ENCODE peak calls at places on chromosomes 12 and 14, in nine cellular contexts. Z is vagina, A is upper lobe of left lung, W is HepG2, H is K562, M is HCT116, X is endothelial cell of umbilical vein, K is breast epithelium, S is sigmoid colon. E is an unnamed sample.
A peak's percentile ranks its signal among the peaks of the same experiment; 100 is the strongest.

GRCh38 chr14:56189306-56189705 is 71.1 kb downstream of the PELI2 start:
- DNase-seq in Z (no peak), A (no peak), W (no peak), H (no peak), M (no peak), X (peak; percentile 79), K (no peak), S (no peak), E (no peak)

GRCh38 chr12:121513464-121514183 is 67.2 kb downstream of the KDM2B start:
- DNase-seq in Z (no peak), A (no peak), W (peak; percentile 78), H (peak; percentile 86), M (peak; percentile 64), X (no peak), K (no peak), S (no peak), E (peak; percentile 49)

GRCh38 chr12:42855362-42855950 is 265.9 kb upstream of the PRICKLE1 start:
- DNase-seq in Z (no peak), A (no peak), W (no peak), H (peak; percentile 0), M (no peak), X (no peak), K (no peak), S (no peak), E (no peak)

GRCh38 chr12:87469295-87469694 is 559.9 kb downstream of the C12orf50 start:
- DNase-seq in Z (no peak), A (no peak), W (no peak), H (no peak), M (no peak), X (no peak), K (no peak), S (no peak), E (no peak)

GRCh38 chr12:46473634-46474201 is 101.1 kb upstream of the SLC38A2 start:
- DNase-seq in Z (no peak), A (no peak), W (peak; percentile 95), H (peak; percentile 57), M (peak; percentile 87), X (peak; percentile 98), K (peak; percentile 40), S (peak; percentile 81), E (peak; percentile 71)

GRCh38 chr12:54386781-54387467 is 2.4 kb upstream of the ZNF385A start:
- DNase-seq in Z (no peak), A (no peak), W (no peak), H (peak; percentile 53), M (no peak), X (no peak), K (no peak), S (no peak), E (no peak)

GRCh38 chr14:64388533-64389243 is 535 bp downstream of the MTHFD1 start:
- DNase-seq in Z (no peak), A (no peak), W (peak; percentile 4), H (peak; percentile 11), M (no peak), X (no peak), K (no peak), S (no peak), E (peak; percentile 38)

GRCh38 chr12:94219622-94220302 is 71.4 kb downstream of the PLXNC1 start:
- DNase-seq in Z (no peak), A (no peak), W (no peak), H (peak; percentile 32), M (no peak), X (no peak), K (no peak), S (no peak), E (no peak)

DNA sequence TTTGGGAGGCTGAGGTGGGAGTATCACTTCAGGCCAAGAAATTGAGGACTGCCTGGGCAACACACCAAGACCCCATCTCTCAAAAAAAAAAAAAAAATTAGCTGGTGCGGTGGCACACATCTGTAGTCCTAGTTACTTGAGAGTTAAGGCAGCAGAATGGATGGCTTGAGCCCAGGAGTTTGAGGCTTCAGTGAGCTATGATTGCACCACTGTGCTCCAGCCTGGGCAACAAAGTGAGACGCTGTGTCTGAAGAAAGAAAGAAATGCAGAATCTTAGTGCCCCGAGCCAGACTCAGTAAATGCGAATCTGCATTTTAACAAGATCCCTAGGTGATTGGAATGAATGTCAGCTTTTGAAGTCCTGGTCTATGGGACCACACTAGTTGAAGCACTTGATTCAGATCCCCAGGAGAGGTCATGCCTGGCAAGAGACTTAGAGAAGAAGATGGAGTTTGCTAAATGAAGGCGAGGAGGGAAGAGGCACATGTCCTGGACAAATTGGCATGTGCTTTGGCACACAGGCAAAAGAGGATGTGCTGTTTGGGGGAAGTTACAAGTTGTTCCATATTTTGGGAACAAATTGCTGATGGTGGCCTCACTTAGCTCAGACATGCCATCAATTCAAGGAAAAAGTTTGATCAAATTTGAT is 56.6 kb downstream of the DRAM1 start:
- DNase-seq in Z (no peak), A (no peak), W (no peak), H (no peak), M (no peak), X (no peak), K (no peak), S (no peak), E (no peak)
- TF ChIP-seq POLR2AphosphoS5 in Z (no peak), A (no peak), W (no peak), H (no peak), M (no peak), X (no peak), K (no peak), S (no peak), E (no peak)

GRCh38 chr12:130879212-130879686 is 7.4 kb downstream of the RAN start:
- DNase-seq in Z (no peak), A (peak; percentile 31), W (no peak), H (peak; percentile 32), M (no peak), X (no peak), K (no peak), S (peak; percentile 61), E (no peak)

GRCh38 chr12:130877333-130877732 is 5.5 kb downstream of the RAN start:
- DNase-seq in Z (no peak), A (no peak), W (no peak), H (no peak), M (no peak), X (no peak), K (no peak), S (no peak), E (no peak)

GRCh38 chr12:130876758-130877157 is 4.9 kb downstream of the RAN start:
- DNase-seq in Z (no peak), A (no peak), W (no peak), H (no peak), M (no peak), X (no peak), K (no peak), S (peak; percentile 7), E (no peak)

GRCh38 chr12:130879781-130880389 is 8.0 kb downstream of the RAN start:
- DNase-seq in Z (no peak), A (no peak), W (no peak), H (no peak), M (no peak), X (no peak), K (no peak), S (peak; percentile 47), E (no peak)

DNA sequence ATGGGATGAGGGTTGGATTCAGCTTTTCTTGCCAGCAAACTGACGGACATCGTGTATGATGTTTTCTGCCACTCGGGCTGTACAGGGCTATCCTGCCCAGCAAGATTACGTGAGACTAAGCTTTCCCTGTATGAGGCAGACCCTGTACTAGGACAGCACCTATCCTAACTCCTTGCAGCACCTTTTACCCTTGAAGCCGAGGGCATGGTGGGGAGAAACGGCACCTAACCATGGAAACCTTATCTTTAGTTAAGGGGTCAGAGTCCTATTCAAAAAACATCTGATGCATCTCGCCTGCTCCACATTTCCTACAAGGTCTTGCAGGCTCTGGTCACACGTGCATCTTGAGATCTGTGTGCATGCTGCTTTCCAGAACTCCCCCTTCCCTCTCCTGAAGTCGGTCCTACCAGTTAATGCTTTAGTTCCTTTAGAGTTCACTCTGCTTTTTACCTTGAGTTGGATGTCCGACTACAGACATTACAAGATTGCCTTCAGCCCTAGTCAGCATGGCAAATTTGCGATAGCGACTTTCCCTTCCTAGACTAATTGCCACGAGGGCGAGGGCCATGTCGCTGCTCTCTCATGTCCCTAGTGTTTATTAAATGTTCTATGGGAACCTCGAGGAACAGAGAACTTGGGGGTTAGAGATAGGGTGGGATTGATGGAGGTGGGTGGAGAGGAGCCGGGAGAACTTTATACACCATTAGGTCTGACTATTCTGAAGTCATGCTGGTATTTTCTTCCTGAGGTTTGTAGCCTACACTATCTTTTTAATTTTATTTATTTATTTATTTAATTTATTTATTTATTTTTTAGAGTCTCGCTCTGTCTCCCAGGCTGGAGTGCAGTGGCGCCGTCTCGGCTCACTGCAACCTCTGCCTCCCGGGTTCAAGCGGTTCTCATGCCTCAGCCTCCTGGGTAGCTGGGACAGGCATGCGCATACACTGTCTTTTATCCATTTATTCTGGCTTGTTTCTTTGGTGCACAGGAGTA is 6.6 kb downstream of the RAN start:
- DNase-seq in Z (no peak), A (peak; percentile 21), W (no peak), H (peak; percentile 65), M (no peak), X (no peak), K (no peak), S (peak; percentile 11), E (no peak)
- TF ChIP-seq POLR2A in Z (no peak), A (no peak), W (peak; percentile 26), H (peak; percentile 80), M (no peak), X (peak; percentile 47), K (no peak), S (no peak), E (no peak)

DNA sequence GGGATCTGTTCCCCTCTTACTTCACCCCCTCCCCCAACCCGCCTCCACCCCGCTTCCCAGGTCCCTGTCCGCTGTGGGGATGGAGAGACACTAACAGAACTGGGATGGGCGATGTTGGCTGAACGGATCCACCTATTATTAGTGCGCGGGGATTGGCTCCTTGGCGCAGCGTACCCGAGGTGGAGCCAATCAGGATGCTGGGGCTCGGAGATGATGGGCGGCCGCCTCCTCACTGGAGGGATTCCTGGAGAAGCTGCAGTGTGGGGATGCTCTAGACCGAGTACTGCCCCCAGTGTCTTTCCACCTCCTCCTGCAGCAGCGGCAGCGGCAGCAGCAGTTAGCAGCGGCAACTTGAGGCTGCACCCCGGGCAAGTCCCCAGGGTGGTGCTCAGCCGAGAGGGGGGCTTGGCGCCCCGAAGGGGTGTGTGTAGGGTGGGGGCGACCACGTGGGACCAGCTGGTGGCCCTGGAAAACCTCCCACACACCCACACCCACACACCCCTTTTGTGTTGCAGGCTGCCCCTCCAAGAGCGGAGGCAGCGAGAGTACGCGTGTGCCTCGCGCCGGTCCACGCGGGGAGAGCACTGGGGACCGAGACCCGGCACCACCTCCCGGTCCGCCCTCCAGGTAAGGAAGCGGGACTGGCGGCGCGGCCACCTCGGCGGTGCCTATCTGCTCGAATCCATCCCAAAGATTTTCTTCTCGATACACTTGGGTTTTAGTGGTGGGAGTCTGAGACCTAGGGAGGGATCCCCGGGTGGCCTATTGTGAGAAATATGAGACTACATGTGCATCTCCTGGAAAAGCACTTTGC is at the start of gene SYT1:
- DNase-seq in Z (no peak), A (peak; percentile 72), W (no peak), H (no peak), M (no peak), X (peak; percentile 77), K (peak; percentile 57), S (peak; percentile 79), E (no peak)
- H3K4me3 ChIP-seq in Z (peak within 1 kb of the TSS; percentile 50), A (peak within 1 kb of the TSS; percentile 36), W (no peak within 1 kb of the TSS), H (no peak within 1 kb of the TSS), M (peak within 1 kb of the TSS; percentile 66), X (peak within 1 kb of the TSS; percentile 45), K (peak within 1 kb of the TSS; percentile 37), S (peak within 1 kb of the TSS; percentile 54), E (peak within 1 kb of the TSS; percentile 49)

GRCh38 chr14:24508155-24508554 is at the start of gene CMA1:
- DNase-seq in Z (no peak), A (no peak), W (no peak), H (no peak), M (no peak), X (no peak), K (no peak), S (no peak), E (no peak)

GRCh38 chr14:24514209-24514608 is 6.1 kb upstream of the CMA1 start:
- DNase-seq in Z (no peak), A (no peak), W (no peak), H (no peak), M (no peak), X (no peak), K (no peak), S (no peak), E (no peak)

GRCh38 chr14:24513009-24513408 is 4.9 kb upstream of the CMA1 start:
- DNase-seq in Z (no peak), A (no peak), W (no peak), H (peak; percentile 11), M (no peak), X (peak; percentile 7), K (no peak), S (no peak), E (no peak)
- TF ChIP-seq POLR2AphosphoS5 in Z (no peak), A (no peak), W (no peak), H (no peak), M (no peak), X (no peak), K (no peak), S (no peak), E (no peak)